ENCODE peak calls at places on chromosomes 12 and 14, in six cellular contexts. One of them, this sample, is unnamed.

GRCh38 chr14:24329736-24330135 is 5.1 kb downstream of the ADCY4 start:
- DNase-seq in fibroblast of the aortic adventitia: no peak
- DNase-seq in body of pancreas: peak; percentile 43
- DNase-seq in CD8-positive, alpha-beta T cell: peak; percentile 51
- DNase-seq in astrocyte of the spinal cord: no peak
- DNase-seq in HCT116: no peak
- DNase-seq in this sample: no peak

GRCh38 chr12:47111854-47112253 is 32.1 kb upstream of the AMIGO2 start:
- DNase-seq in fibroblast of the aortic adventitia: no peak
- DNase-seq in body of pancreas: no peak
- DNase-seq in CD8-positive, alpha-beta T cell: no peak
- DNase-seq in astrocyte of the spinal cord: no peak
- DNase-seq in HCT116: no peak
- DNase-seq in this sample: no peak

GRCh38 chr14:102591372-102591943 is 991 bp upstream of the RCOR1 start:
- DNase-seq in fibroblast of the aortic adventitia: no peak
- DNase-seq in body of pancreas: peak; percentile 34
- DNase-seq in CD8-positive, alpha-beta T cell: no peak
- DNase-seq in astrocyte of the spinal cord: peak; percentile 40
- DNase-seq in HCT116: no peak
- DNase-seq in this sample: peak; percentile 44

GRCh38 chr12:116982721-116983502 is 72.2 kb downstream of the FBXW8 start:
- DNase-seq in fibroblast of the aortic adventitia: peak; percentile 97
- DNase-seq in body of pancreas: no peak
- DNase-seq in CD8-positive, alpha-beta T cell: no peak
- DNase-seq in astrocyte of the spinal cord: peak; percentile 66
- DNase-seq in HCT116: no peak
- DNase-seq in this sample: no peak

GRCh38 chr14:68757618-68758081 is 35.2 kb downstream of the ZFP36L1 start:
- DNase-seq in fibroblast of the aortic adventitia: no peak
- DNase-seq in body of pancreas: no peak
- DNase-seq in CD8-positive, alpha-beta T cell: no peak
- DNase-seq in astrocyte of the spinal cord: peak; percentile 29
- DNase-seq in HCT116: no peak
- DNase-seq in this sample: peak; percentile 12

GRCh38 chr14:89720076-89720687 is 234.3 kb downstream of the EFCAB11 start:
- DNase-seq in fibroblast of the aortic adventitia: no peak
- DNase-seq in body of pancreas: no peak
- DNase-seq in CD8-positive, alpha-beta T cell: no peak
- DNase-seq in astrocyte of the spinal cord: no peak
- DNase-seq in HCT116: no peak
- DNase-seq in this sample: peak; percentile 11

GRCh38 chr12:100574262-100575074 is 984 bp downstream of the GAS2L3 start:
- DNase-seq in fibroblast of the aortic adventitia: peak; percentile 34
- DNase-seq in body of pancreas: no peak
- DNase-seq in CD8-positive, alpha-beta T cell: no peak
- DNase-seq in astrocyte of the spinal cord: no peak
- DNase-seq in HCT116: no peak
- DNase-seq in this sample: no peak

GRCh38 chr14:58746261-58746660 is 108.5 kb downstream of the DACT1 start:
- DNase-seq in fibroblast of the aortic adventitia: peak; percentile 86
- DNase-seq in body of pancreas: peak; percentile 35
- DNase-seq in CD8-positive, alpha-beta T cell: no peak
- DNase-seq in astrocyte of the spinal cord: peak; percentile 55
- DNase-seq in HCT116: peak; percentile 69
- DNase-seq in this sample: no peak

GRCh38 chr12:27807063-27807703 is 27.1 kb upstream of the MANSC4 start:
- DNase-seq in fibroblast of the aortic adventitia: no peak
- DNase-seq in body of pancreas: no peak
- DNase-seq in CD8-positive, alpha-beta T cell: no peak
- DNase-seq in astrocyte of the spinal cord: no peak
- DNase-seq in HCT116: no peak
- DNase-seq in this sample: no peak

GRCh38 chr14:92797935-92798653 is 4.0 kb downstream of the GOLGA5 start:
- DNase-seq in fibroblast of the aortic adventitia: no peak
- DNase-seq in body of pancreas: no peak
- DNase-seq in CD8-positive, alpha-beta T cell: no peak
- DNase-seq in astrocyte of the spinal cord: no peak
- DNase-seq in HCT116: no peak
- DNase-seq in this sample: no peak

GRCh38 chr12:15584366-15585041 is 204.7 kb downstream of the EPS8 start:
- DNase-seq in fibroblast of the aortic adventitia: peak; percentile 91
- DNase-seq in body of pancreas: peak; percentile 32
- DNase-seq in CD8-positive, alpha-beta T cell: no peak
- DNase-seq in astrocyte of the spinal cord: peak; percentile 72
- DNase-seq in HCT116: peak; percentile 43
- DNase-seq in this sample: peak; percentile 84

GRCh38 chr14:70886421-70887206 is 20.6 kb upstream of the PCNX1 start:
- DNase-seq in fibroblast of the aortic adventitia: no peak
- DNase-seq in body of pancreas: no peak
- DNase-seq in CD8-positive, alpha-beta T cell: no peak
- DNase-seq in astrocyte of the spinal cord: no peak
- DNase-seq in HCT116: no peak
- DNase-seq in this sample: peak; percentile 93

GRCh38 chr12:78118486-78118885 is 287.8 kb downstream of the NAV3 start:
- DNase-seq in fibroblast of the aortic adventitia: no peak
- DNase-seq in body of pancreas: no peak
- DNase-seq in CD8-positive, alpha-beta T cell: no peak
- DNase-seq in astrocyte of the spinal cord: no peak
- DNase-seq in HCT116: no peak
- DNase-seq in this sample: no peak

GRCh38 chr14:105088812-105089745 is 23.8 kb upstream of the GPR132 start:
- DNase-seq in fibroblast of the aortic adventitia: peak; percentile 16
- DNase-seq in body of pancreas: no peak
- DNase-seq in CD8-positive, alpha-beta T cell: no peak
- DNase-seq in astrocyte of the spinal cord: no peak
- DNase-seq in HCT116: no peak
- DNase-seq in this sample: no peak

GRCh38 chr12:106238146-106238545 is 9.7 kb downstream of the CKAP4 start:
- DNase-seq in fibroblast of the aortic adventitia: no peak
- DNase-seq in body of pancreas: no peak
- DNase-seq in CD8-positive, alpha-beta T cell: no peak
- DNase-seq in astrocyte of the spinal cord: no peak
- DNase-seq in HCT116: no peak
- DNase-seq in this sample: no peak

GRCh38 chr12:68222336-68222735 is 3.3 kb downstream of the IL26 start:
- DNase-seq in fibroblast of the aortic adventitia: peak; percentile 34
- DNase-seq in body of pancreas: peak; percentile 24
- DNase-seq in CD8-positive, alpha-beta T cell: no peak
- DNase-seq in astrocyte of the spinal cord: no peak
- DNase-seq in HCT116: no peak
- DNase-seq in this sample: no peak

GRCh38 chr12:103673891-103674375 is 86.9 kb downstream of the STAB2 start:
- DNase-seq in fibroblast of the aortic adventitia: no peak
- DNase-seq in body of pancreas: no peak
- DNase-seq in CD8-positive, alpha-beta T cell: no peak
- DNase-seq in astrocyte of the spinal cord: no peak
- DNase-seq in HCT116: no peak
- DNase-seq in this sample: no peak

GRCh38 chr12:124115496-124115895 is 142.5 kb downstream of the ZNF664 start:
- DNase-seq in fibroblast of the aortic adventitia: no peak
- DNase-seq in body of pancreas: no peak
- DNase-seq in CD8-positive, alpha-beta T cell: no peak
- DNase-seq in astrocyte of the spinal cord: no peak
- DNase-seq in HCT116: no peak
- DNase-seq in this sample: no peak

GRCh38 chr14:68945585-68946289 is 33.4 kb downstream of the ACTN1 start:
- DNase-seq in fibroblast of the aortic adventitia: no peak
- DNase-seq in body of pancreas: no peak
- DNase-seq in CD8-positive, alpha-beta T cell: no peak
- DNase-seq in astrocyte of the spinal cord: no peak
- DNase-seq in HCT116: no peak
- DNase-seq in this sample: no peak

GRCh38 chr12:23950011-23950774 is 723 bp upstream of the SOX5 start:
- DNase-seq in fibroblast of the aortic adventitia: peak; percentile 31
- DNase-seq in body of pancreas: no peak
- DNase-seq in CD8-positive, alpha-beta T cell: no peak
- DNase-seq in astrocyte of the spinal cord: peak; percentile 46
- DNase-seq in HCT116: no peak
- DNase-seq in this sample: no peak

GRCh38 chr14:77181124-77181602 is 435 bp upstream of the TMEM63C start:
- DNase-seq in fibroblast of the aortic adventitia: no peak
- DNase-seq in body of pancreas: no peak
- DNase-seq in CD8-positive, alpha-beta T cell: no peak
- DNase-seq in astrocyte of the spinal cord: no peak
- DNase-seq in HCT116: no peak
- DNase-seq in this sample: no peak
- H3K4me3 ChIP-seq in fibroblast of the aortic adventitia: no peak overlapping the region
- H3K4me3 ChIP-seq in body of pancreas: no peak overlapping the region
- H3K4me3 ChIP-seq in CD8-positive, alpha-beta T cell: peak overlapping the region; percentile 57
- H3K4me3 ChIP-seq in astrocyte of the spinal cord: no peak overlapping the region
- H3K4me3 ChIP-seq in HCT116: peak overlapping the region; percentile 66
- H3K4me3 ChIP-seq in this sample: no peak overlapping the region

DNA sequence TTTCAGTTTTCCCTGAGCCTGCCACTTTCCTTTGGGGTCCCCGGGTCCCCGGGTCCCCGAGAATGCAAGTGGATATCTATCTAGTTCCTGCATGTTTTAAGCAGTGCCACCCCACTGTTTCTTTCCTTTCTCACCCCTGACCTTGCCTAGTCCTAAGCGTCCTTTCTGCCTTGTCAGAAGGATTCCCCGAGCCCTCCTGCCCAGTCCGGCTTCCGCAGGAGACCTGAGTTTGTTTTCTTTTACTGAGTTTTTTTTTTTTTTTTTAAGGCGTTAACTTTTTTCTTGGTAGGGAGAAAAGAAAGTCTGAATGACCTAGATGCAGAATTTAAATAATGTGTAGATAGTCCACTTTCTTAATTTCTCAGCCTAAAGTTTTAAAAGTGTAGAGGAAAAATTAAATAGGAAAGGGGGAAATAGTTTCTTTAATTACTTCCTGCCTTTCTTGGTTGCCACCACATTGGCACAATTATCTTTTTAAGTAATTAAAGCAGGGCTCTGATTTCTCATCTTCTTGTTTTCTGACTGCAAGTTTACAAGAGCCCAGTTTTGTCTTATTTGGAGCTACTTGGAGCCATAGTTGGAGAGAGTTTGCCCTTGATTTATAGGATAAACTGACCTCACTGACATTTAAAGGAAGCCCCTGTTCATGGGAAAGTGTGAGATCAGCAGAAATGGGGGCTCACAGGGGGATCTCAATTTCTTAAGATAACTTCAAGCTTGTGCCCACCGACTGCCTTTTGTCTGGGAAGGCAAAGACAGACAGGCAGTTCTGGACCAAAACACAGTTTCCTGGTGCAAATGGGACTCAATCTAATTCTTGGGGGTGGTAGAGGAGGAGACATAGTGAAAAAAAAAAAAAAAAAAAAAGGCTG is 2.9 kb downstream of the PAX9 start:
- DNase-seq in fibroblast of the aortic adventitia: no peak
- DNase-seq in body of pancreas: no peak
- DNase-seq in CD8-positive, alpha-beta T cell: no peak
- DNase-seq in astrocyte of the spinal cord: no peak
- DNase-seq in HCT116: no peak
- DNase-seq in this sample: no peak
- H3K4me3 ChIP-seq in fibroblast of the aortic adventitia: no peak overlapping the region
- H3K4me3 ChIP-seq in body of pancreas: no peak overlapping the region
- H3K4me3 ChIP-seq in CD8-positive, alpha-beta T cell: no peak overlapping the region
- H3K4me3 ChIP-seq in astrocyte of the spinal cord: no peak overlapping the region
- H3K4me3 ChIP-seq in HCT116: no peak overlapping the region
- H3K4me3 ChIP-seq in this sample: no peak overlapping the region

GRCh38 chr12:89948266-89949175 is 239.9 kb upstream of the ATP2B1 start:
- DNase-seq in fibroblast of the aortic adventitia: no peak
- DNase-seq in body of pancreas: no peak
- DNase-seq in CD8-positive, alpha-beta T cell: no peak
- DNase-seq in astrocyte of the spinal cord: no peak
- DNase-seq in HCT116: no peak
- DNase-seq in this sample: no peak

GRCh38 chr12:89946518-89946917 is 237.9 kb upstream of the ATP2B1 start:
- DNase-seq in fibroblast of the aortic adventitia: no peak
- DNase-seq in body of pancreas: no peak
- DNase-seq in CD8-positive, alpha-beta T cell: no peak
- DNase-seq in astrocyte of the spinal cord: no peak
- DNase-seq in HCT116: no peak
- DNase-seq in this sample: no peak

GRCh38 chr12:89949457-89950195 is 241.0 kb upstream of the ATP2B1 start:
- DNase-seq in fibroblast of the aortic adventitia: peak; percentile 77
- DNase-seq in body of pancreas: no peak
- DNase-seq in CD8-positive, alpha-beta T cell: peak; percentile 23
- DNase-seq in astrocyte of the spinal cord: peak; percentile 92
- DNase-seq in HCT116: no peak
- DNase-seq in this sample: peak; percentile 93

GRCh38 chr12:89945123-89945522 is 236.5 kb upstream of the ATP2B1 start:
- DNase-seq in fibroblast of the aortic adventitia: no peak
- DNase-seq in body of pancreas: no peak
- DNase-seq in CD8-positive, alpha-beta T cell: no peak
- DNase-seq in astrocyte of the spinal cord: no peak
- DNase-seq in HCT116: no peak
- DNase-seq in this sample: no peak

DNA sequence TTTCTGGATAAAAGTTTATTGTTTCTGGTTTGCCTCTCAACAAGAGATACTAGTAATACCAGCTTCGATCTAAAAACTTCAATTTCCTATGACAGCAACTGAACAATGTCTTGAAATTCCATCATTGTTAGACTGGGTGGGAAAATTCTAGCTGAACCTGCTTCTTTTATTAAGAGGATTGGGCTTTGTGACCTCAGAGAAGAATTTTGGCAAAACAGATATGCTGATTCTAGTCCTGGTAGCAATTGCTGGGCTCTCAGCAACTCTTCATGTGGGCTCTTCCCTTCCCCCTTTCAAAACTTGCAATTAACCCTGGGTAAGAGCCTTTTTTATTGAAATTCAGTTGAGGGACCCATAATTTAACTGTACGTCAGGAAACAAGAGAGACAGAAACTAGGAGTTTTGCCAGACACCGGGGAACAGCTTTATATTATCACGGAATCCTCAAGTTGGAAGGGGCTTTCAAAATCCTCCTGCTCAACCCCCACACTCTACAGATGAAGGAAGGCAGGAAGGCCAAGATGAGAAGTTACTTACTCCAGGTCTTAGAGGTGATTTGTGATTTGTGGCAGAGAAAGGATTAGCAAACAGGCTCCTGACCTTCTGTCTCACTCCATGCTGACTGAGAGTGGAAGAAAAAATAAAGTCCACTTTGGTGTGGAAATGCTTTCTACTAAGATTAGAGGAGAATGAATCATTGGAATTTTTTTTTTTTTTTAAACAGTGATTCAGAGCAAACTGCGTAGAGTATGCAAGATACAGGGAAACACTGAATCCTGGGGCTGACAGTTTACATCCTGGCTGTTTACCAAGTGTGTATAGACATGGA is 239.0 kb upstream of the ATP2B1 start:
- DNase-seq in fibroblast of the aortic adventitia: peak; percentile 94
- DNase-seq in body of pancreas: no peak
- DNase-seq in CD8-positive, alpha-beta T cell: no peak
- DNase-seq in astrocyte of the spinal cord: peak; percentile 92
- DNase-seq in HCT116: no peak
- DNase-seq in this sample: no peak
- H3K4me3 ChIP-seq in fibroblast of the aortic adventitia: no peak overlapping the region
- H3K4me3 ChIP-seq in body of pancreas: no peak overlapping the region
- H3K4me3 ChIP-seq in CD8-positive, alpha-beta T cell: no peak overlapping the region
- H3K4me3 ChIP-seq in astrocyte of the spinal cord: no peak overlapping the region
- H3K4me3 ChIP-seq in HCT116: no peak overlapping the region
- H3K4me3 ChIP-seq in this sample: no peak overlapping the region

GRCh38 chr14:81434230-81434629 is 34.1 kb upstream of the STON2 start:
- DNase-seq in fibroblast of the aortic adventitia: no peak
- DNase-seq in body of pancreas: no peak
- DNase-seq in CD8-positive, alpha-beta T cell: no peak
- DNase-seq in astrocyte of the spinal cord: no peak
- DNase-seq in HCT116: no peak
- DNase-seq in this sample: no peak
- H3K4me3 ChIP-seq in fibroblast of the aortic adventitia: no peak overlapping the region
- H3K4me3 ChIP-seq in body of pancreas: no peak overlapping the region
- H3K4me3 ChIP-seq in CD8-positive, alpha-beta T cell: no peak overlapping the region
- H3K4me3 ChIP-seq in astrocyte of the spinal cord: no peak overlapping the region
- H3K4me3 ChIP-seq in HCT116: no peak overlapping the region
- H3K4me3 ChIP-seq in this sample: no peak overlapping the region

GRCh38 chr12:4275869-4276253 is 2.3 kb downstream of the CCND2 start:
- DNase-seq in fibroblast of the aortic adventitia: no peak
- DNase-seq in body of pancreas: peak; percentile 40
- DNase-seq in CD8-positive, alpha-beta T cell: no peak
- DNase-seq in astrocyte of the spinal cord: no peak
- DNase-seq in HCT116: no peak
- DNase-seq in this sample: no peak
- H3K4me3 ChIP-seq in fibroblast of the aortic adventitia: peak overlapping the region; percentile 51
- H3K4me3 ChIP-seq in body of pancreas: peak overlapping the region; percentile 57
- H3K4me3 ChIP-seq in CD8-positive, alpha-beta T cell: peak overlapping the region; percentile 91
- H3K4me3 ChIP-seq in astrocyte of the spinal cord: peak overlapping the region; percentile 47
- H3K4me3 ChIP-seq in HCT116: no peak overlapping the region
- H3K4me3 ChIP-seq in this sample: peak overlapping the region; percentile 87